ENCODE peak calls at places on chromosome 14, in ten cellular contexts. K, V, O, Q, F, C, I, Y, P and B are unnamed samples.
A peak's percentile ranks its signal among the peaks of the same experiment; 100 is the strongest.

GRCh38 chr14:72594099-72594901 is 299.6 kb downstream of the DPF3 start:
- DNase-seq in V (peak; percentile 67), Q (no peak), P (no peak), K (no peak), F (no peak), Y (no peak), O (no peak), I (no peak), C (peak; percentile 22), B (no peak)

GRCh38 chr14:51825926-51826325 is 34.5 kb upstream of the GNG2 start:
- DNase-seq in Y (no peak), P (no peak), O (no peak), F (no peak), Q (no peak), V (no peak), K (no peak), C (no peak), I (no peak), B (no peak)

GRCh38 chr14:71433303-71433702 is 498.9 kb upstream of the RGS6 start:
- DNase-seq in V (no peak), K (no peak), F (no peak), C (no peak), Q (no peak), P (no peak), Y (no peak), O (no peak), I (no peak), B (no peak)

GRCh38 chr14:73428354-73428824 is 30.0 kb downstream of the NUMB start:
- DNase-seq in I (no peak), Y (no peak), P (no peak), F (peak; percentile 18), Q (peak; percentile 58), K (no peak), C (no peak), V (no peak), O (no peak), B (no peak)

GRCh38 chr14:98182385-98183055 is 1089.5 kb downstream of the BCL11B start:
- DNase-seq in C (no peak), P (no peak), O (no peak), K (peak; percentile 3), V (no peak), Q (no peak), F (peak; percentile 1), Y (no peak), I (no peak), B (no peak)

GRCh38 chr14:28609228-28609828 is 157.3 kb upstream of the FOXG1 start:
- DNase-seq in C (no peak), O (no peak), Y (peak; percentile 78), K (peak; percentile 71), V (peak; percentile 65), Q (peak; percentile 32), P (peak; percentile 68), F (peak; percentile 80), I (no peak), B (no peak)

GRCh38 chr14:72516936-72517408 is 376.9 kb downstream of the DPF3 start:
- DNase-seq in I (peak; percentile 57), O (peak; percentile 72), P (peak; percentile 89), F (peak; percentile 91), K (peak; percentile 89), Q (peak; percentile 42), C (peak; percentile 51), Y (peak; percentile 67), V (peak; percentile 72), B (peak; percentile 70)

GRCh38 chr14:72825486-72825885 is 68.4 kb downstream of the DPF3 start:
- DNase-seq in K (no peak), Q (no peak), O (no peak), Y (no peak), C (no peak), V (no peak), I (no peak), F (no peak), P (no peak), B (no peak)

GRCh38 chr14:37903561-37904191 is 304.0 kb upstream of the SSTR1 start:
- DNase-seq in O (no peak), K (peak; percentile 60), I (no peak), C (no peak), F (peak; percentile 65), V (peak; percentile 42), Q (no peak), P (peak; percentile 71), Y (peak; percentile 55), B (no peak)

GRCh38 chr14:72888636-72889201 is 5.2 kb downstream of the DPF3 start:
- DNase-seq in C (no peak), Q (no peak), F (peak; percentile 35), K (peak; percentile 39), O (no peak), P (peak; percentile 16), I (no peak), Y (no peak), V (no peak), B (no peak)

GRCh38 chr14:65434216-65434850 is 21.8 kb downstream of the FUT8 start:
- DNase-seq in F (peak; percentile 31), I (no peak), O (no peak), V (peak; percentile 65), Q (no peak), Y (no peak), K (peak; percentile 28), P (no peak), C (no peak), B (no peak)

GRCh38 chr14:38290601-38291190 is 34.8 kb upstream of the CLEC14A start:
- DNase-seq in Q (no peak), K (peak; percentile 91), F (peak; percentile 96), C (no peak), V (no peak), O (no peak), Y (no peak), P (peak; percentile 90), I (no peak), B (peak; percentile 77)

GRCh38 chr14:104706733-104707628 is 17.0 kb upstream of the ADSS1 start:
- DNase-seq in F (no peak), I (no peak), V (no peak), C (no peak), K (no peak), Y (no peak), P (no peak), O (no peak), Q (no peak), B (no peak)

GRCh38 chr14:88791629-88792571 is 853 bp downstream of the EML5 start:
- DNase-seq in V (peak; percentile 3), I (no peak), Y (peak; percentile 8), P (no peak), O (no peak), C (no peak), F (no peak), K (no peak), Q (peak; percentile 25), B (no peak)

GRCh38 chr14:100423421-100424010 is 100.4 kb downstream of the SLC25A47 start:
- DNase-seq in Y (no peak), C (no peak), F (no peak), P (no peak), I (no peak), V (no peak), K (no peak), Q (no peak), O (no peak), B (no peak)

GRCh38 chr14:100426331-100426730 is 103.2 kb downstream of the SLC25A47 start:
- DNase-seq in P (no peak), O (no peak), I (no peak), V (no peak), K (no peak), C (no peak), Y (no peak), F (no peak), Q (no peak), B (no peak)

GRCh38 chr14:100427166-100427565 is 104.0 kb downstream of the SLC25A47 start:
- DNase-seq in Y (no peak), O (no peak), P (no peak), V (no peak), C (no peak), Q (no peak), K (no peak), F (no peak), I (no peak), B (no peak)

GRCh38 chr14:100424504-100425453 is 101.6 kb downstream of the SLC25A47 start:
- DNase-seq in I (no peak), P (no peak), F (no peak), Q (no peak), Y (no peak), K (no peak), O (no peak), C (no peak), V (peak; percentile 42), B (no peak)

DNA sequence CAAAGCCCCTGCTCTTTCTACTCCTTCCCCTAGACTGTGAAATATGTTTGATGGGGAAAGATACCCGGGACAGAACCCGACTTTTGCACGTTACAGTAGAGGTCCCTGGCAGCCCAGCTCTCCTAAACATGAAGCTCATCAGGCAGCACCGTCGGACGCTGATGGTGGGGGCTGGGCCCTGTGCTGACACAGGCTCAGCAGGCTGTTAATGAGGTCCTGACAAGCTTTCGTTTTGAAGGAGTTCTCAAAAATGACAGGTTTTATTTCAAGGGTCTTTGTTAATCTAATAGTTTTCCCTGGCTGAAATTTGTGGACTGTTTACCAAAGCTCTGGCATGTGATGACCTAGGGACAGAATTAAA is 102.3 kb downstream of the SLC25A47 start:
- DNase-seq in Y (no peak), P (no peak), Q (no peak), K (no peak), F (no peak), O (no peak), I (no peak), V (no peak), C (no peak), B (no peak)
- H3K4me3 ChIP-seq in Y (no peak overlapping the region), P (no peak overlapping the region), Q (no peak overlapping the region), K (no peak overlapping the region), F (no peak overlapping the region), O (no peak overlapping the region), I (no peak overlapping the region), V (no peak overlapping the region), C (no peak overlapping the region), B (no peak overlapping the region)

DNA sequence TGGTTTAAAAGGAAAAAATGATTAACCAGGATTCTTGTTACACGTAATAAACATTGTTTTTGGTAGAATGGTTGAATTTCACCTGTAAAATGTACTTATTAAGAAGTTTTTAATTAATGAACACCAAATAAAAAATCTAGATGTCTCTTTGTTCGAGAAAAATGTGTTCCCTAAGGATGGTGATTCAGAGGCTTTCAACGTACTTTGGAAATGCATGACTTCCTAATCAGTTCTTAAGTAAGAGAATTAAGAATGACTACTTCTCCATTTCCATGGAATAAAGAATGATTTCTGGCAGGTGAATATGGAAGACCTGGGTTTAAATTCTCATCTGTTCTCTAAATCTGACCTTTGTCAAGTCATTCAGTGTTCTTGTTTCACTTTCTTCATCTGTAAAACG is 428.6 kb downstream of the KCNH5 start:
- DNase-seq in P (no peak), Q (no peak), Y (no peak), I (no peak), O (no peak), V (no peak), K (no peak), C (no peak), F (no peak), B (no peak)
- H3K4me3 ChIP-seq in P (no peak overlapping the region), Q (no peak overlapping the region), Y (no peak overlapping the region), I (no peak overlapping the region), O (no peak overlapping the region), V (no peak overlapping the region), K (no peak overlapping the region), C (no peak overlapping the region), F (no peak overlapping the region), B (no peak overlapping the region)

GRCh38 chr14:32081901-32082300 is 4.8 kb downstream of the ARHGAP5 start:
- DNase-seq in F (no peak), Q (no peak), K (no peak), P (no peak), I (no peak), O (no peak), V (no peak), Y (no peak), C (no peak), B (no peak)
- H3K4me3 ChIP-seq in F (no peak overlapping the region), Q (no peak overlapping the region), K (no peak overlapping the region), P (no peak overlapping the region), I (no peak overlapping the region), O (no peak overlapping the region), V (no peak overlapping the region), Y (no peak overlapping the region), C (no peak overlapping the region), B (no peak overlapping the region)

GRCh38 chr14:102795060-102795925 is 18.0 kb downstream of the TRAF3 start:
- DNase-seq in F (peak; percentile 93), O (peak; percentile 77), P (peak; percentile 88), K (peak; percentile 97), I (peak; percentile 32), Q (peak; percentile 86), Y (no peak), V (peak; percentile 77), C (no peak), B (peak; percentile 83)
- H3K4me3 ChIP-seq in F (no peak overlapping the region), O (no peak overlapping the region), P (no peak overlapping the region), K (peak overlapping the region; percentile 47), I (no peak overlapping the region), Q (no peak overlapping the region), Y (no peak overlapping the region), V (no peak overlapping the region), C (no peak overlapping the region), B (peak overlapping the region; percentile 16)